ENCODE peak calls at places on chromosome 1, in seven cellular contexts. L is T-helper 9 cell; H is thoracic aorta; M is mesendoderm; Z is AG08396; Y is epithelial cell of esophagus; A is activated CD4-positive, alpha-beta memory T cell treated with anti-CD3 and anti-CD28 coated beads, Interleukin-2, amount 10 ng/mL, durations not matched to agents 7 days and 5 days. D is an unnamed sample.

GRCh38 chr1:208437416-208437815 is 193.2 kb upstream of the PLXNA2 start:
- DNase-seq in M (peak), L (no peak), Y (peak), H (no peak), Z (peak), A (no peak), D (no peak)

GRCh38 chr1:58779837-58780585 is 3.8 kb downstream of the JUN start:
- DNase-seq in A (no peak), Y (peak), H (no peak), L (no peak), Z (peak), M (peak), D (peak)

GRCh38 chr1:119594386-119594785 is 53.7 kb downstream of the ZNF697 start:
- DNase-seq in Y (peak), L (no peak), A (no peak), M (no peak), Z (no peak), H (no peak), D (no peak)

GRCh38 chr1:226688852-226689251 is 50.2 kb downstream of the ITPKB start:
- DNase-seq in Y (no peak), H (no peak), A (no peak), Z (no peak), L (no peak), M (no peak), D (no peak)

GRCh38 chr1:87560961-87561360 is 232.3 kb downstream of the LMO4 start:
- DNase-seq in Z (peak), Y (no peak), L (no peak), H (no peak), M (no peak), A (no peak), D (no peak)

GRCh38 chr1:205183676-205184335 is 27.7 kb downstream of the DSTYK start:
- DNase-seq in Y (no peak), A (no peak), L (no peak), M (no peak), Z (peak), H (no peak), D (no peak)

GRCh38 chr1:16122916-16123315 is 33.0 kb downstream of the EPHA2 start:
- DNase-seq in H (no peak), Y (peak), A (peak), Z (peak), M (no peak), L (no peak), D (no peak)

GRCh38 chr1:23273450-23274133 is 56.3 kb upstream of the HTR1D start:
- DNase-seq in Z (peak), A (no peak), M (no peak), L (no peak), Y (peak), H (no peak), D (no peak)

GRCh38 chr1:225907341-225907740 is 16.7 kb downstream of the PYCR2 start:
- DNase-seq in A (no peak), L (no peak), Y (no peak), Z (no peak), H (no peak), M (no peak), D (no peak)

GRCh38 chr1:213385806-213386324 is 334.8 kb downstream of the RPS6KC1 start:
- DNase-seq in Z (no peak), L (no peak), M (no peak), H (no peak), A (no peak), Y (no peak), D (no peak)

GRCh38 chr1:41322835-41323234 is 38.4 kb upstream of the FOXO6 start:
- DNase-seq in L (no peak), M (peak), H (no peak), Z (peak), A (peak), Y (peak), D (peak)

GRCh38 chr1:182143825-182144661 is 82.5 kb upstream of the ZNF648 start:
- DNase-seq in M (peak), H (peak), A (no peak), Z (peak), Y (peak), L (no peak), D (peak)

D was measured in NCI-H82.